ENCODE peak calls at places on chromosomes 3 and 15, in seven cellular contexts. M is ovary, Z is adrenal gland, D is GM23248, P is fibroblast of lung, S is BE2C, F is aorta. H is an unnamed sample. For H3K36me3, the result is how much of the 10 kb centered on the place peaks cover.

GRCh38 chr15:86837631-86838030 is 758.0 kb downstream of the AGBL1 start:
- DNase-seq in M (no peak), Z (no peak), D (no peak), P (peak), S (no peak), F (no peak), H (no peak)

GRCh38 chr3:151504606-151505005 is 43.7 kb upstream of the IGSF10 start:
- DNase-seq in M (no peak), Z (no peak), D (no peak), P (no peak), S (no peak), F (no peak), H (no peak)

GRCh38 chr15:73081321-73081958 is 29.2 kb downstream of the NEO1 start:
- DNase-seq in M (no peak), Z (peak), D (peak), P (peak), S (peak), F (no peak), H (no peak)

GRCh38 chr3:176430244-176430893 is 766.9 kb downstream of the TBL1XR1 start:
- DNase-seq in M (no peak), Z (no peak), D (peak), P (peak), S (no peak), F (no peak), H (peak)

GRCh38 chr3:127899769-127900168 is 15.3 kb upstream of the KBTBD12 start:
- DNase-seq in M (no peak), Z (no peak), D (no peak), P (no peak), S (no peak), F (no peak), H (no peak)

GRCh38 chr15:39287322-39288195 is 293.3 kb upstream of the THBS1 start:
- DNase-seq in M (no peak), Z (no peak), D (peak), P (no peak), S (no peak), F (no peak), H (peak)

GRCh38 chr3:127690823-127691452 is 18.2 kb downstream of the ABTB1 start:
- DNase-seq in M (peak), Z (peak), D (peak), P (peak), S (peak), F (peak), H (peak)

GRCh38 chr15:45795487-45796069 is 160.7 kb downstream of the SQOR start:
- DNase-seq in M (no peak), Z (no peak), D (peak), P (peak), S (peak), F (no peak), H (no peak)

GRCh38 chr3:123637131-123637530 is 52.3 kb upstream of the HACD2 start:
- DNase-seq in M (no peak), Z (no peak), D (no peak), P (no peak), S (no peak), F (no peak), H (no peak)

GRCh38 chr3:197309528-197310361 is 11.3 kb upstream of the DLG1 start:
- DNase-seq in M (no peak), Z (peak), D (peak), P (peak), S (no peak), F (no peak), H (peak)

GRCh38 chr3:197792019-197792647 is 1.1 kb downstream of the LRCH3 start:
- DNase-seq in M (no peak), Z (no peak), D (peak), P (peak), S (no peak), F (no peak), H (no peak)

GRCh38 chr15:63212050-63212973 is 22.9 kb downstream of the RAB8B start:
- DNase-seq in M (no peak), Z (no peak), D (peak), P (peak), S (no peak), F (no peak), H (no peak)

GRCh38 chr3:142394921-142395622 is 52.8 kb downstream of the XRN1 start:
- DNase-seq in M (no peak), Z (no peak), D (no peak), P (no peak), S (no peak), F (no peak), H (no peak)

GRCh38 chr3:53168175-53168923 is 7.3 kb downstream of the PRKCD start:
- DNase-seq in M (no peak), Z (no peak), D (no peak), P (no peak), S (no peak), F (no peak), H (no peak)

GRCh38 chr15:70098461-70099166 is 897 bp upstream of the TLE3 start:
- DNase-seq in M (peak), Z (peak), D (peak), P (peak), S (peak), F (peak), H (peak)

GRCh38 chr3:177181418-177181817 is 15.9 kb downstream of the TBL1XR1 start:
- DNase-seq in M (no peak), Z (no peak), D (no peak), P (no peak), S (no peak), F (no peak), H (no peak)

GRCh38 chr15:82047493-82048446 is 2.0 kb upstream of the MEX3B start:
- DNase-seq in M (no peak), Z (no peak), D (peak), P (peak), S (no peak), F (no peak), H (no peak)

GRCh38 chr15:63560741-63561448 is 36.3 kb upstream of the FBXL22 start:
- DNase-seq in M (no peak), Z (no peak), D (peak), P (no peak), S (no peak), F (no peak), H (no peak)

GRCh38 chr3:140686948-140687347 is 9.1 kb downstream of the TRIM42 start:
- DNase-seq in M (no peak), Z (no peak), D (no peak), P (no peak), S (no peak), F (no peak), H (no peak)

GRCh38 chr15:95946241-95946640 is 384.3 kb upstream of the NR2F2 start:
- DNase-seq in M (no peak), Z (no peak), D (peak), P (no peak), S (no peak), F (no peak), H (no peak)

GRCh38 chr3:70990723-70991122 is 592.8 kb downstream of the FOXP1 start:
- DNase-seq in M (no peak), Z (no peak), D (peak), P (no peak), S (no peak), F (no peak), H (no peak)
- H3K36me3 ChIP-seq in M (under half), Z (under half), D (under half), P (under half), S (under half), F (under half), H (under half)

DNA sequence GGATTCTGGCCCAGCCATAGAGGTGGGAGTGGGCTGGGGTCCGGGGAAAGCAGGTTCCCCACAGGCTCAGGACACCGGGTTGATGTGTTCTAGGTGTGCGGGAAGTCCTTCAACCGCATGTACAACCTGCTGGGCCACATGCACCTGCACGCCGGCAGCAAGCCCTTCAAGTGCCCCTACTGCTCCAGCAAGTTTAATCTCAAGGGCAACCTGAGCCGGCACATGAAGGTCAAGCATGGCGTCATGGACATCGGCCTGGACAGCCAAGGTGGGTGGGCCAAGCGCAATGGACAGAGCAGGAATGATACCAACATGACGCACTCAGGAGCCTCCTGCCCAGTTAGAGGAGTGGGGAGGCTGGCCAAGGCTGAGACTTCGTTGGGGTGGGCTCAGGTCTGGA is 28.2 kb downstream of the IDH2 start:
- DNase-seq in M (no peak), Z (no peak), D (no peak), P (no peak), S (no peak), F (no peak), H (no peak)
- H3K36me3 ChIP-seq in M (under half), Z (under half), D (under half), P (under half), S (under half), F (under half), H (under half)

GRCh38 chr3:51937014-51937413 is 4.7 kb downstream of the RRP9 start:
- DNase-seq in M (no peak), Z (no peak), D (peak), P (peak), S (no peak), F (peak), H (peak)
- H3K36me3 ChIP-seq in M (under half), Z (half or more), D (under half), P (under half), S (under half), F (under half), H (under half)

DNA sequence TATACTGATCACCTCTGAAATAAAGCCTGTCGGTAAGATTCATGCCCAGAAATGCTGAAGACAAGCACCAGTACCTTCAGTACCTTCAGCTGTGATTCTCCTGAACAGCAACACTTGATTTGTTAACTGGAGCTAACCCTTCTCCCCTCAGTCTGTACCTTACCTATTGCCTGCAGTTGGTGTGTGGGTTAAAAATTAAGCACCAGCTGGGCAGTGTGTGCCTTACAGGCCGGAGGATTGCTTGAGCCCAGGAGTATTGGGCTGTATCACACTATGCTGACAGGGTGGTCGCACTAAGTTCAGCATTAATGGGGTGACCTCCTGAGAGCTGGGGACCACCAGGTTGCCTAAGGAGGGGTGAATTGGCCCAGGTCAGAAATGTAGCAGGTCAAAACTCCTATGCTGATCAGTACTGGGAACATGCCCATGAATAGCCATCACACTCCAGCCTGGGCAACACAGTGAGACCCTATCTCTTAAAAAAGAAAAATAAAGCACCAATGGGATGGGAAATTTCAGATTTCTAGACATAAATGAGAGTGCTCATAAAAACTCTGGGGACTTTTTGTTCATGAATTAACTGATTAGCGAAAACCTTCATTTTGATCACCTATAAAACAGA is 197.9 kb downstream of the FNDC3B start:
- DNase-seq in M (no peak), Z (no peak), D (no peak), P (no peak), S (no peak), F (no peak), H (no peak)
- H3K36me3 ChIP-seq in M (under half), Z (under half), D (under half), P (under half), S (under half), F (under half), H (under half)

H was measured in MG63.